ENCODE peak calls at places on chromosomes 13 and 19, in nine cellular contexts. One of them, this sample, is unnamed.

GRCh38 chr13:97448503-97449251 is 14.7 kb downstream of the RAP2A start:
- DNase-seq in cardiac muscle cell: no peak
- DNase-seq in nephron progenitor cell: no peak
- DNase-seq in lung: no peak
- DNase-seq in body of pancreas: no peak
- DNase-seq in omental fat pad: no peak
- DNase-seq in astrocyte of the cerebellum: no peak
- DNase-seq in heart right ventricle: no peak
- DNase-seq in GM20000: no peak
- DNase-seq in this sample: no peak

GRCh38 chr19:13689050-13689449 is 75.3 kb upstream of the MRI1 start:
- DNase-seq in omental fat pad: no peak
- DNase-seq in astrocyte of the cerebellum: no peak
- DNase-seq in lung: no peak
- DNase-seq in heart right ventricle: no peak
- DNase-seq in GM20000: peak
- DNase-seq in cardiac muscle cell: peak
- DNase-seq in nephron progenitor cell: no peak
- DNase-seq in body of pancreas: peak
- DNase-seq in this sample: peak

GRCh38 chr19:17654993-17655392 is 33.2 kb downstream of the UNC13A start:
- DNase-seq in astrocyte of the cerebellum: no peak
- DNase-seq in cardiac muscle cell: no peak
- DNase-seq in nephron progenitor cell: no peak
- DNase-seq in heart right ventricle: no peak
- DNase-seq in GM20000: no peak
- DNase-seq in omental fat pad: no peak
- DNase-seq in body of pancreas: no peak
- DNase-seq in lung: no peak
- DNase-seq in this sample: no peak

GRCh38 chr19:13796301-13797057 is 1.2 kb downstream of the ZSWIM4 start:
- DNase-seq in GM20000: peak
- DNase-seq in lung: peak
- DNase-seq in astrocyte of the cerebellum: peak
- DNase-seq in body of pancreas: peak
- DNase-seq in cardiac muscle cell: no peak
- DNase-seq in nephron progenitor cell: peak
- DNase-seq in omental fat pad: peak
- DNase-seq in heart right ventricle: peak
- DNase-seq in this sample: peak

GRCh38 chr19:9353011-9353410 is 9.8 kb upstream of the ZNF177 start:
- DNase-seq in heart right ventricle: no peak
- DNase-seq in astrocyte of the cerebellum: no peak
- DNase-seq in body of pancreas: no peak
- DNase-seq in omental fat pad: no peak
- DNase-seq in GM20000: no peak
- DNase-seq in lung: no peak
- DNase-seq in nephron progenitor cell: no peak
- DNase-seq in cardiac muscle cell: no peak
- DNase-seq in this sample: no peak

GRCh38 chr19:36151144-36152051 is 849 bp downstream of the COX7A1 start:
- DNase-seq in body of pancreas: peak
- DNase-seq in lung: no peak
- DNase-seq in cardiac muscle cell: no peak
- DNase-seq in nephron progenitor cell: no peak
- DNase-seq in astrocyte of the cerebellum: no peak
- DNase-seq in GM20000: peak
- DNase-seq in heart right ventricle: peak
- DNase-seq in omental fat pad: no peak
- DNase-seq in this sample: peak

GRCh38 chr13:93326427-93326826 is 99.8 kb downstream of the GPC6 start:
- DNase-seq in GM20000: no peak
- DNase-seq in body of pancreas: no peak
- DNase-seq in cardiac muscle cell: no peak
- DNase-seq in lung: no peak
- DNase-seq in omental fat pad: no peak
- DNase-seq in heart right ventricle: no peak
- DNase-seq in nephron progenitor cell: no peak
- DNase-seq in astrocyte of the cerebellum: no peak
- DNase-seq in this sample: no peak

GRCh38 chr19:17471410-17472125 is 1.2 kb downstream of the SLC27A1 start:
- DNase-seq in nephron progenitor cell: no peak
- DNase-seq in lung: no peak
- DNase-seq in heart right ventricle: no peak
- DNase-seq in body of pancreas: no peak
- DNase-seq in astrocyte of the cerebellum: no peak
- DNase-seq in cardiac muscle cell: no peak
- DNase-seq in omental fat pad: no peak
- DNase-seq in GM20000: no peak
- DNase-seq in this sample: no peak

GRCh38 chr19:8673281-8673891 is 25.2 kb downstream of the ACTL9 start:
- DNase-seq in omental fat pad: no peak
- DNase-seq in body of pancreas: no peak
- DNase-seq in nephron progenitor cell: no peak
- DNase-seq in GM20000: no peak
- DNase-seq in heart right ventricle: no peak
- DNase-seq in astrocyte of the cerebellum: no peak
- DNase-seq in cardiac muscle cell: no peak
- DNase-seq in lung: no peak
- DNase-seq in this sample: no peak

DNA sequence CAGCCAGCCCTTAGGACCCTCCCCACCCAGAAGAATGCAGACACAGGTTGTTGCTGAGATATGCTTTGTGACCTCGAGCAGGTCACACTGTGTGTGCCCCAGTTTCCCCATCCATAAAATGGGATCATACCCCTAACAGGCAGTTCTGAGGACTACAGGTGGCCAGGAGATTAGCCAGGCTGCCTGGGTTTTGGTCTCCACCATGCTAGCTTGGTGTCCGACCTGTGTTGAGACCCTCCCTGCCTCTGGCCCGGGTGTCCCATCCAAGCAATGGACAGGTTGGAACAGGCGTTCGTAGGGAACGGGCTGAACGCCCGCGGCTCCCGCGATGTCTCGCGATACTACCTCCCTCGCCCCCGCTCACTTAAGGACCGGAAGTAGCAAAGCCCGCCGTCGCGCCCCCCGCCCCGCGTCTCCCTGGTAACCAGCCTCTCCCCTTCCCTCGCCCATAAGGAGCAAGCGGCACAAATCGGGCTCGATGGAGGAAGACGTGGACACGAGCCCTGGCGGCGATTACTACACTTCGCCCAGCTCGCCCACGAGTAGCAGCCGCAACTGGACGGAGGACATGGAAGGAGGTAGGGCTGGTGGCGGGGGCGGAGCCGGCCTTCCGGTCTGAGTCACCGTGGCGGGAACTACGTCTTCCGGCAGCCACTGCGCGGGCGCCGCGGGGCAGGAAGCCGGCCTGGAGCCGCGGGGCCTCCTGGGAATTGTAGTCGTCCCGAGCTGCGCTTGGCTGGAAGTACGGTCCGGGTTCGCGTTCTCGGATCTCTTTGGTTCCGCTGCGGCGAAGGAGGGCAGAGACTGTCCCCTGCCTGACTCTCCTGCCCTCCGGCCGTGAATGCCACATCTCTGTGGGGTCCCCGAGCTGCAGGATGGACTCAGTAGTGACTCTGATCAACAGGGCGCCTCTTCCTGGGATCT is 45.4 kb downstream of the SMIM24 start:
- DNase-seq in astrocyte of the cerebellum: peak
- DNase-seq in omental fat pad: peak
- DNase-seq in cardiac muscle cell: peak
- DNase-seq in heart right ventricle: peak
- DNase-seq in nephron progenitor cell: peak
- DNase-seq in GM20000: peak
- DNase-seq in body of pancreas: peak
- DNase-seq in lung: peak
- DNase-seq in this sample: peak
- TF ChIP-seq CTCF in astrocyte of the cerebellum: no peak
- TF ChIP-seq CTCF in omental fat pad: no peak
- TF ChIP-seq CTCF in cardiac muscle cell: no peak
- TF ChIP-seq CTCF in heart right ventricle: no peak
- TF ChIP-seq CTCF in nephron progenitor cell: no peak
- TF ChIP-seq CTCF in GM20000: no peak
- TF ChIP-seq CTCF in body of pancreas: no peak
- TF ChIP-seq CTCF in lung: no peak
- TF ChIP-seq CTCF in this sample: no peak

GRCh38 chr13:64154514-64154913 is 2738.9 kb upstream of the PCDH20 start:
- DNase-seq in astrocyte of the cerebellum: peak
- DNase-seq in nephron progenitor cell: no peak
- DNase-seq in body of pancreas: no peak
- DNase-seq in lung: no peak
- DNase-seq in GM20000: no peak
- DNase-seq in cardiac muscle cell: no peak
- DNase-seq in heart right ventricle: no peak
- DNase-seq in omental fat pad: no peak
- DNase-seq in this sample: no peak
- TF ChIP-seq CTCF in astrocyte of the cerebellum: peak
- TF ChIP-seq CTCF in nephron progenitor cell: no peak
- TF ChIP-seq CTCF in body of pancreas: no peak
- TF ChIP-seq CTCF in lung: no peak
- TF ChIP-seq CTCF in GM20000: no peak
- TF ChIP-seq CTCF in cardiac muscle cell: peak
- TF ChIP-seq CTCF in heart right ventricle: no peak
- TF ChIP-seq CTCF in omental fat pad: no peak
- TF ChIP-seq CTCF in this sample: no peak

DNA sequence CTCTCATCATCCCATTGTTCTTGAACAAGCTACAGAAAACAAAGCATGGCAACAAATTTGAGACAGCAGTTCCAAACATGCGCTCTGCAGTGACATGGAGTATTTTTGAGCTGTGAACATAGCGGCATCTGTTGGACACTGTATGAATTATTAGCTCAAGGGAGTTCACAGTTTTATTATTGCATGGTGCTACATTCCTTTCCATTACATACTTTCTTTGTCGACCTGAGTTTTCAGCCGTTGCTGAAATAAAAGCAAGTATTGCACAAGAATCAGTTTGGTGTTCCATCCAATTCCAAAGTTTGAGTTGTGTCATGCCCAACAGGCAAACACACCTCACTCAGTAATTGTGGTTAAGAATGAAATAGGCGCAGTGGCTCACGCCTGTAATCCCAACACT is 30.1 kb upstream of the METTL21C start:
- DNase-seq in omental fat pad: no peak
- DNase-seq in nephron progenitor cell: no peak
- DNase-seq in GM20000: peak
- DNase-seq in body of pancreas: peak
- DNase-seq in astrocyte of the cerebellum: peak
- DNase-seq in heart right ventricle: no peak
- DNase-seq in cardiac muscle cell: peak
- DNase-seq in lung: no peak
- DNase-seq in this sample: no peak
- TF ChIP-seq CTCF in omental fat pad: no peak
- TF ChIP-seq CTCF in nephron progenitor cell: no peak
- TF ChIP-seq CTCF in GM20000: peak
- TF ChIP-seq CTCF in body of pancreas: peak
- TF ChIP-seq CTCF in astrocyte of the cerebellum: peak
- TF ChIP-seq CTCF in heart right ventricle: peak
- TF ChIP-seq CTCF in cardiac muscle cell: peak
- TF ChIP-seq CTCF in lung: peak
- TF ChIP-seq CTCF in this sample: peak

DNA sequence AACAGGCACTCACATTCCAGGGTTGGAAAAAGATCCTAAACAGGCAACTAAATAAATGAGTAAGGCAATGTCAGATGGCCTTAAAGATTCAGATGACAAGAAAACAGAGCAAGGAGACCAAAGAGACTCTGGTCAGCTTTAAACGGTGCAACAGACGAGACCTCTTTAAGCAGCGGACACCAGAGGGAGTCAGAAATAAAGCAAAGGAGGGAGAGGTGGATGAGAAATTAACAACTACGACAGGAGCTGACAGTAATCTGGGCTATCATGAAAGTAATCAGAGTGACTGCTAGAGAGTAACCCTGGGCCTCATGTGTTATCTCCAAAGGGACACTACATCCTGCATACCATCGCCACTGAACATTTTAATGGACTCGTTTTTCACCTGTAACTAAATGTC is 1.1 kb downstream of the ZNF550 start:
- DNase-seq in cardiac muscle cell: peak
- DNase-seq in astrocyte of the cerebellum: no peak
- DNase-seq in lung: no peak
- DNase-seq in GM20000: no peak
- DNase-seq in heart right ventricle: no peak
- DNase-seq in omental fat pad: no peak
- DNase-seq in nephron progenitor cell: no peak
- DNase-seq in body of pancreas: no peak
- DNase-seq in this sample: no peak
- TF ChIP-seq CTCF in cardiac muscle cell: peak
- TF ChIP-seq CTCF in astrocyte of the cerebellum: peak
- TF ChIP-seq CTCF in lung: no peak
- TF ChIP-seq CTCF in GM20000: no peak
- TF ChIP-seq CTCF in heart right ventricle: peak
- TF ChIP-seq CTCF in omental fat pad: no peak
- TF ChIP-seq CTCF in nephron progenitor cell: no peak
- TF ChIP-seq CTCF in body of pancreas: no peak
- TF ChIP-seq CTCF in this sample: peak

DNA sequence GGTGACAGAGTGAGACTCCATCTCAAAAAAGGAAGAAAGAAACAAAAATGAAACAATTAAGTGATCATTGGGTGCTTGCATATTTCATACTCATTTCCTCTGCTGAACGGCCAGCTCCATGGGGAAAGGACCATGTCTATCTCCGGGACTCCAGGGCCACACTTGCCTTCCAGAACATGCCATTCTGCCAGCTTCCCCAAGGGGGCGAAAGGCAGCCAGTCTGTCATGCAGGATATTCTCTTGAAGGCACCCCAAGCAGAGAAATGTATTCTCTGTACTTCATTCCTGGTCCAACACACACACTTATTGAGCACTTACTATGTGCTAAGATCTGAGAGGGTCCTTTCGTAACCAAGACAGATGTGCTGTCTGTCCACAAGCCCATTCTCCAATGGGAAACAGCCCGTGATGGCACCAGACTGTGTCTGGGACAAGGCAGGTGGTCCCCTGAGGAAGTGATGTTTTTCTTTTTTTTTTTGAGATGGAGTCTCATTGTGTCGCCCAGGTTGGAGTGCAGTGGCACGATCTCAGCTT is 10.2 kb upstream of the CARM1 start:
- DNase-seq in astrocyte of the cerebellum: no peak
- DNase-seq in body of pancreas: peak
- DNase-seq in cardiac muscle cell: peak
- DNase-seq in nephron progenitor cell: peak
- DNase-seq in heart right ventricle: no peak
- DNase-seq in lung: no peak
- DNase-seq in omental fat pad: no peak
- DNase-seq in GM20000: no peak
- DNase-seq in this sample: peak
- TF ChIP-seq CTCF in astrocyte of the cerebellum: peak
- TF ChIP-seq CTCF in body of pancreas: peak
- TF ChIP-seq CTCF in cardiac muscle cell: peak
- TF ChIP-seq CTCF in nephron progenitor cell: peak
- TF ChIP-seq CTCF in heart right ventricle: no peak
- TF ChIP-seq CTCF in lung: peak
- TF ChIP-seq CTCF in omental fat pad: no peak
- TF ChIP-seq CTCF in GM20000: peak
- TF ChIP-seq CTCF in this sample: peak

DNA sequence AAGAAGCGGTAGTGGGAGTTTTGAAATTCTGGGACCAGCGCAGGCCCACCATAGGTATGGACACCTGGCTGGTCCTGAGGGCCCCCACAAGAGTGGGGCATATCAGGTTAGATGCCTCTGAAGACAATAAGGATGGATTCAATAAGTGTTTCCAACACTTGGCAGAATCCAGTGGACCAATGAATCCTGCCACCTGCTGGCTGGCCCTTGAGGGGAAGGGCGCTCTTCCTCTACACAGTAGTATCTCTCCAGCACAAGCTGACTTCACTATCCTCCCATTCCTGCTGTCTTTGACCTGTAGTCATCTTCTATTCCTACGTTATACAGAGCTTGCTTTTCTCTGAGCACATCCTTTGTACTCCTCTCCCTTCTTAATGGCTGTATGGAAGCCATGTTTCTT is 199.7 kb upstream of the TSHZ3 start:
- DNase-seq in nephron progenitor cell: peak
- DNase-seq in body of pancreas: peak
- DNase-seq in astrocyte of the cerebellum: no peak
- DNase-seq in omental fat pad: no peak
- DNase-seq in heart right ventricle: peak
- DNase-seq in lung: no peak
- DNase-seq in cardiac muscle cell: peak
- DNase-seq in GM20000: no peak
- DNase-seq in this sample: no peak
- TF ChIP-seq CTCF in nephron progenitor cell: peak
- TF ChIP-seq CTCF in body of pancreas: peak
- TF ChIP-seq CTCF in astrocyte of the cerebellum: peak
- TF ChIP-seq CTCF in omental fat pad: no peak
- TF ChIP-seq CTCF in heart right ventricle: peak
- TF ChIP-seq CTCF in lung: no peak
- TF ChIP-seq CTCF in cardiac muscle cell: peak
- TF ChIP-seq CTCF in GM20000: no peak
- TF ChIP-seq CTCF in this sample: no peak

This sample was measured in GM13977.